ENCODE peak calls at places on chromosomes 4 and X, in nine cellular contexts. One of them, this sample, is unnamed.

GRCh38 chr4:128854433-128854832 is 44.9 kb downstream of the JADE1 start:
- DNase-seq in HCT116: no peak
- DNase-seq in OCI-LY7: no peak
- DNase-seq in GM23248: peak; percentile 31
- DNase-seq in hepatocyte: no peak
- DNase-seq in SK-N-SH: no peak
- DNase-seq in neural progenitor cell: no peak
- DNase-seq in GM23338: no peak
- DNase-seq in MM.1S: peak; percentile 59
- DNase-seq in this sample: no peak

GRCh38 chr4:37225778-37226177 is 18.8 kb upstream of the NWD2 start:
- DNase-seq in hepatocyte: no peak
- DNase-seq in OCI-LY7: no peak
- DNase-seq in SK-N-SH: no peak
- DNase-seq in neural progenitor cell: no peak
- DNase-seq in HCT116: no peak
- DNase-seq in GM23248: no peak
- DNase-seq in MM.1S: no peak
- DNase-seq in GM23338: no peak
- DNase-seq in this sample: no peak

GRCh38 chrX:54423161-54423888 is 16.9 kb upstream of the TSR2 start:
- DNase-seq in GM23248: no peak
- DNase-seq in HCT116: no peak
- DNase-seq in GM23338: peak; percentile 76
- DNase-seq in OCI-LY7: no peak
- DNase-seq in hepatocyte: no peak
- DNase-seq in SK-N-SH: no peak
- DNase-seq in MM.1S: no peak
- DNase-seq in neural progenitor cell: peak; percentile 63
- DNase-seq in this sample: no peak

GRCh38 chrX:17546356-17546755 is 171.4 kb downstream of the NHS start:
- DNase-seq in HCT116: no peak
- DNase-seq in SK-N-SH: no peak
- DNase-seq in MM.1S: no peak
- DNase-seq in GM23338: no peak
- DNase-seq in OCI-LY7: no peak
- DNase-seq in GM23248: no peak
- DNase-seq in neural progenitor cell: no peak
- DNase-seq in hepatocyte: no peak
- DNase-seq in this sample: no peak

GRCh38 chr4:123304151-123305021 is 92.2 kb upstream of the SPRY1 start:
- DNase-seq in OCI-LY7: peak; percentile 86
- DNase-seq in HCT116: no peak
- DNase-seq in SK-N-SH: no peak
- DNase-seq in neural progenitor cell: peak; percentile 94
- DNase-seq in GM23338: peak; percentile 91
- DNase-seq in hepatocyte: no peak
- DNase-seq in GM23248: no peak
- DNase-seq in MM.1S: no peak
- DNase-seq in this sample: no peak

GRCh38 chrX:4935846-4936245 is 1222.4 kb upstream of the PRKX start:
- DNase-seq in HCT116: no peak
- DNase-seq in OCI-LY7: peak; percentile 32
- DNase-seq in GM23338: no peak
- DNase-seq in MM.1S: no peak
- DNase-seq in neural progenitor cell: no peak
- DNase-seq in SK-N-SH: no peak
- DNase-seq in GM23248: no peak
- DNase-seq in hepatocyte: no peak
- DNase-seq in this sample: peak; percentile 59

GRCh38 chr4:119810001-119810400 is 181.4 kb upstream of the PDE5A start:
- DNase-seq in MM.1S: no peak
- DNase-seq in neural progenitor cell: no peak
- DNase-seq in HCT116: no peak
- DNase-seq in OCI-LY7: no peak
- DNase-seq in hepatocyte: no peak
- DNase-seq in SK-N-SH: no peak
- DNase-seq in GM23248: no peak
- DNase-seq in GM23338: no peak
- DNase-seq in this sample: no peak

GRCh38 chrX:16712116-16712824 is at the start of gene CTPS2:
- DNase-seq in GM23338: peak; percentile 58
- DNase-seq in SK-N-SH: peak; percentile 82
- DNase-seq in HCT116: no peak
- DNase-seq in OCI-LY7: peak; percentile 66
- DNase-seq in MM.1S: peak; percentile 65
- DNase-seq in hepatocyte: peak; percentile 89
- DNase-seq in GM23248: peak; percentile 75
- DNase-seq in neural progenitor cell: peak; percentile 79
- DNase-seq in this sample: peak; percentile 63

GRCh38 chr4:98242538-98242937 is 18.6 kb upstream of the RAP1GDS1 start:
- DNase-seq in GM23248: no peak
- DNase-seq in OCI-LY7: no peak
- DNase-seq in GM23338: no peak
- DNase-seq in MM.1S: no peak
- DNase-seq in HCT116: no peak
- DNase-seq in hepatocyte: no peak
- DNase-seq in SK-N-SH: no peak
- DNase-seq in neural progenitor cell: no peak
- DNase-seq in this sample: peak; percentile 10

GRCh38 chrX:130539721-130540321 is 138.0 kb downstream of the RBMX2 start:
- DNase-seq in OCI-LY7: peak; percentile 50
- DNase-seq in neural progenitor cell: peak; percentile 61
- DNase-seq in GM23338: peak; percentile 65
- DNase-seq in GM23248: peak; percentile 71
- DNase-seq in HCT116: peak; percentile 27
- DNase-seq in MM.1S: peak; percentile 69
- DNase-seq in hepatocyte: peak; percentile 54
- DNase-seq in SK-N-SH: peak; percentile 47
- DNase-seq in this sample: peak; percentile 63

GRCh38 chrX:64206556-64207162 is 1.2 kb upstream of the AMER1 start:
- DNase-seq in MM.1S: peak; percentile 11
- DNase-seq in HCT116: no peak
- DNase-seq in SK-N-SH: no peak
- DNase-seq in OCI-LY7: peak; percentile 3
- DNase-seq in hepatocyte: peak; percentile 17
- DNase-seq in GM23338: no peak
- DNase-seq in GM23248: peak; percentile 16
- DNase-seq in neural progenitor cell: peak; percentile 28
- DNase-seq in this sample: no peak

GRCh38 chrX:150507251-150507856 is 61.1 kb upstream of the MTM1 start:
- DNase-seq in GM23338: peak; percentile 67
- DNase-seq in GM23248: peak; percentile 64
- DNase-seq in HCT116: no peak
- DNase-seq in hepatocyte: no peak
- DNase-seq in SK-N-SH: no peak
- DNase-seq in neural progenitor cell: peak; percentile 50
- DNase-seq in MM.1S: no peak
- DNase-seq in OCI-LY7: no peak
- DNase-seq in this sample: no peak

GRCh38 chr4:112567536-112567935 is 51.6 kb upstream of the NEUROG2 start:
- DNase-seq in OCI-LY7: no peak
- DNase-seq in GM23338: no peak
- DNase-seq in GM23248: no peak
- DNase-seq in HCT116: no peak
- DNase-seq in MM.1S: no peak
- DNase-seq in neural progenitor cell: no peak
- DNase-seq in hepatocyte: no peak
- DNase-seq in SK-N-SH: no peak
- DNase-seq in this sample: no peak

GRCh38 chrX:110786486-110786885 is 9.1 kb downstream of the CHRDL1 start:
- DNase-seq in neural progenitor cell: no peak
- DNase-seq in HCT116: no peak
- DNase-seq in MM.1S: no peak
- DNase-seq in OCI-LY7: no peak
- DNase-seq in hepatocyte: no peak
- DNase-seq in GM23248: no peak
- DNase-seq in GM23338: no peak
- DNase-seq in SK-N-SH: no peak
- DNase-seq in this sample: peak; percentile 25

GRCh38 chr4:123110147-123110546 is 187.8 kb upstream of the NUDT6 start:
- DNase-seq in OCI-LY7: no peak
- DNase-seq in MM.1S: no peak
- DNase-seq in neural progenitor cell: no peak
- DNase-seq in hepatocyte: no peak
- DNase-seq in GM23338: no peak
- DNase-seq in SK-N-SH: no peak
- DNase-seq in GM23248: peak; percentile 9
- DNase-seq in HCT116: no peak
- DNase-seq in this sample: no peak

GRCh38 chrX:12488781-12489180 is 302.4 kb upstream of the PRPS2 start:
- DNase-seq in GM23338: no peak
- DNase-seq in GM23248: no peak
- DNase-seq in MM.1S: no peak
- DNase-seq in neural progenitor cell: no peak
- DNase-seq in OCI-LY7: no peak
- DNase-seq in SK-N-SH: no peak
- DNase-seq in HCT116: no peak
- DNase-seq in hepatocyte: no peak
- DNase-seq in this sample: no peak

GRCh38 chr4:26993967-26994366 is 133.3 kb downstream of the STIM2 start:
- DNase-seq in hepatocyte: no peak
- DNase-seq in GM23338: no peak
- DNase-seq in GM23248: no peak
- DNase-seq in neural progenitor cell: no peak
- DNase-seq in OCI-LY7: no peak
- DNase-seq in MM.1S: no peak
- DNase-seq in HCT116: no peak
- DNase-seq in SK-N-SH: no peak
- DNase-seq in this sample: no peak

GRCh38 chr4:26991057-26991456 is 130.4 kb downstream of the STIM2 start:
- DNase-seq in HCT116: no peak
- DNase-seq in SK-N-SH: no peak
- DNase-seq in neural progenitor cell: no peak
- DNase-seq in GM23338: no peak
- DNase-seq in MM.1S: no peak
- DNase-seq in GM23248: no peak
- DNase-seq in hepatocyte: no peak
- DNase-seq in OCI-LY7: no peak
- DNase-seq in this sample: no peak

GRCh38 chr4:26995316-26995715 is 134.7 kb downstream of the STIM2 start:
- DNase-seq in HCT116: no peak
- DNase-seq in SK-N-SH: no peak
- DNase-seq in GM23338: peak; percentile 21
- DNase-seq in neural progenitor cell: no peak
- DNase-seq in OCI-LY7: peak; percentile 57
- DNase-seq in GM23248: no peak
- DNase-seq in MM.1S: no peak
- DNase-seq in hepatocyte: no peak
- DNase-seq in this sample: no peak

GRCh38 chr4:26992657-26993361 is 132.2 kb downstream of the STIM2 start:
- DNase-seq in hepatocyte: peak; percentile 20
- DNase-seq in OCI-LY7: peak; percentile 89
- DNase-seq in SK-N-SH: no peak
- DNase-seq in HCT116: no peak
- DNase-seq in neural progenitor cell: no peak
- DNase-seq in MM.1S: no peak
- DNase-seq in GM23248: peak; percentile 66
- DNase-seq in GM23338: no peak
- DNase-seq in this sample: no peak

GRCh38 chr4:26993541-26993940 is 132.9 kb downstream of the STIM2 start:
- DNase-seq in OCI-LY7: peak; percentile 28
- DNase-seq in SK-N-SH: no peak
- DNase-seq in neural progenitor cell: no peak
- DNase-seq in MM.1S: no peak
- DNase-seq in GM23248: no peak
- DNase-seq in GM23338: no peak
- DNase-seq in HCT116: no peak
- DNase-seq in hepatocyte: no peak
- DNase-seq in this sample: no peak
- H3K4me2 ChIP-seq in OCI-LY7: peak overlapping the region; percentile 71
- H3K4me2 ChIP-seq in SK-N-SH: no peak overlapping the region
- H3K4me2 ChIP-seq in neural progenitor cell: no peak overlapping the region
- H3K4me2 ChIP-seq in MM.1S: no peak overlapping the region
- H3K4me2 ChIP-seq in GM23248: no peak overlapping the region
- H3K4me2 ChIP-seq in GM23338: no peak overlapping the region
- H3K4me2 ChIP-seq in HCT116: no peak overlapping the region
- H3K4me2 ChIP-seq in hepatocyte: no peak overlapping the region
- H3K4me2 ChIP-seq in this sample: no peak overlapping the region

GRCh38 chrX:72001471-72001870 is 90.8 kb downstream of the NHSL2 start:
- DNase-seq in GM23338: peak; percentile 77
- DNase-seq in MM.1S: no peak
- DNase-seq in OCI-LY7: no peak
- DNase-seq in SK-N-SH: no peak
- DNase-seq in hepatocyte: no peak
- DNase-seq in neural progenitor cell: no peak
- DNase-seq in HCT116: no peak
- DNase-seq in GM23248: no peak
- DNase-seq in this sample: no peak
- TF ChIP-seq EZH2phosphoT487 in GM23338: no peak
- TF ChIP-seq EZH2phosphoT487 in MM.1S: no peak
- TF ChIP-seq EZH2phosphoT487 in OCI-LY7: no peak
- TF ChIP-seq EZH2phosphoT487 in SK-N-SH: no peak
- TF ChIP-seq EZH2phosphoT487 in hepatocyte: no peak
- TF ChIP-seq EZH2phosphoT487 in neural progenitor cell: no peak
- TF ChIP-seq EZH2phosphoT487 in HCT116: no peak
- TF ChIP-seq EZH2phosphoT487 in GM23248: no peak
- TF ChIP-seq EZH2phosphoT487 in this sample: no peak

DNA sequence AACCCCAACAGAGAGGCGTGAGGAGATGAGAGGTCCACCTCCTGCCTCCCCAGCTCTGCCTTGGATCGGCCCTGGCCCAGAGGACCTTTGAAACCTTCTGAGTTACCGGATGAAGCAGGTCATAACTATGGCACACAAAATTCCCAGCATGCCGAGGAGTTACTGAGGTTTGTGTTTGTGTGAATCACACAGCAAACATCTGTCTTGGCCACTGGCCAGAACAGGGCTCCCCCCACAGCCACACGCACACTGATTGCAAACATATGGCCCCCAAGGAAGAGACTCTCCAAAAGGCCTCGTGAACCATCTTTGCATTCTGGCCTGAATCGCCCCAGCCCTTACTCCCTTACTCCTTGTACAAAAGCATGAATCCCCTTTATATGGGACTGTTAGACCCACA is 18.9 kb downstream of the RPS4X start:
- DNase-seq in neural progenitor cell: no peak
- DNase-seq in MM.1S: no peak
- DNase-seq in SK-N-SH: peak; percentile 52
- DNase-seq in GM23248: peak; percentile 71
- DNase-seq in hepatocyte: peak; percentile 45
- DNase-seq in OCI-LY7: no peak
- DNase-seq in HCT116: no peak
- DNase-seq in GM23338: no peak
- DNase-seq in this sample: peak; percentile 50
- H3K27ac ChIP-seq in neural progenitor cell: no peak overlapping the region
- H3K27ac ChIP-seq in MM.1S: no peak overlapping the region
- H3K27ac ChIP-seq in SK-N-SH: no peak overlapping the region
- H3K27ac ChIP-seq in GM23248: no peak overlapping the region
- H3K27ac ChIP-seq in hepatocyte: no peak overlapping the region
- H3K27ac ChIP-seq in OCI-LY7: no peak overlapping the region
- H3K27ac ChIP-seq in HCT116: no peak overlapping the region
- H3K27ac ChIP-seq in GM23338: no peak overlapping the region
- H3K27ac ChIP-seq in this sample: no peak overlapping the region

DNA sequence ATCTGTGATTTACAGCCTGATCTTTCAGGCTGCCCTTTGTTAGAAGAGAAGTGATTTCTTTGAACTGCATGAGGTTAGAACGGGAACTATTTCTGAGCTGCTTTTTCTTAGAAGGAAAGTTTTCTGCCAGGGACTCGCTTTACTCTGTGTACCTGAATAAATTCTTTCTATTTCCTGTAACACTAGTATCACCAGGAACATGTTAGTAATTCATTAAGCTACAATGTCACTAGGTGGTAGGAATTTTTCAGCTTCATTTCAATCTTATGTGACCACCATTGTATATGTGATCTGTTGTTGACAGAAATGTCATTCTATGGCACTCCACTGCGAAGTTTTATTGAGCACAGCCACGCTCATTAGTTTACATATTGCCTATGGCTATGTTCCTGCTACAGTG is 193.8 kb upstream of the CXorf51B start:
- DNase-seq in GM23248: no peak
- DNase-seq in MM.1S: no peak
- DNase-seq in HCT116: no peak
- DNase-seq in OCI-LY7: no peak
- DNase-seq in neural progenitor cell: no peak
- DNase-seq in GM23338: no peak
- DNase-seq in hepatocyte: no peak
- DNase-seq in SK-N-SH: no peak
- DNase-seq in this sample: no peak
- H3K4me2 ChIP-seq in GM23248: no peak overlapping the region
- H3K4me2 ChIP-seq in MM.1S: no peak overlapping the region
- H3K4me2 ChIP-seq in HCT116: no peak overlapping the region
- H3K4me2 ChIP-seq in OCI-LY7: no peak overlapping the region
- H3K4me2 ChIP-seq in neural progenitor cell: no peak overlapping the region
- H3K4me2 ChIP-seq in GM23338: no peak overlapping the region
- H3K4me2 ChIP-seq in hepatocyte: peak overlapping the region; percentile 63
- H3K4me2 ChIP-seq in SK-N-SH: no peak overlapping the region
- H3K4me2 ChIP-seq in this sample: no peak overlapping the region

This sample was measured in PC-3.